ENCODE peak calls at places on chromosomes 16 and 17, in five cellular contexts. One of them, this sample, is unnamed.

GRCh38 chr17:16377804-16378400 is 3.0 kb upstream of the UBB start:
- DNase-seq in aorta: no peak
- DNase-seq in GDM1: no peak
- DNase-seq in SW 1271: no peak
- DNase-seq in stimulated activated CD4-positive, alpha-beta T cell treated with anti-CD3 and anti-CD28 coated beads, Interleukin-4, amount 100 ng/mL, for 4 hours: no peak
- DNase-seq in this sample: no peak

GRCh38 chr16:27514806-27515205 is 34.9 kb downstream of the GTF3C1 start:
- DNase-seq in aorta: no peak
- DNase-seq in GDM1: no peak
- DNase-seq in SW 1271: no peak
- DNase-seq in stimulated activated CD4-positive, alpha-beta T cell treated with anti-CD3 and anti-CD28 coated beads, Interleukin-4, amount 100 ng/mL, for 4 hours: no peak
- DNase-seq in this sample: no peak

GRCh38 chr16:85782476-85782875 is 16.9 kb downstream of the EMC8 start:
- DNase-seq in aorta: no peak
- DNase-seq in GDM1: no peak
- DNase-seq in SW 1271: no peak
- DNase-seq in stimulated activated CD4-positive, alpha-beta T cell treated with anti-CD3 and anti-CD28 coated beads, Interleukin-4, amount 100 ng/mL, for 4 hours: no peak
- DNase-seq in this sample: no peak

GRCh38 chr17:39950871-39951348 is 11.9 kb upstream of the GSDMA start:
- DNase-seq in aorta: no peak
- DNase-seq in GDM1: no peak
- DNase-seq in SW 1271: no peak
- DNase-seq in stimulated activated CD4-positive, alpha-beta T cell treated with anti-CD3 and anti-CD28 coated beads, Interleukin-4, amount 100 ng/mL, for 4 hours: no peak
- DNase-seq in this sample: no peak

GRCh38 chr17:10683853-10684252 is 13.5 kb downstream of the SCO1 start:
- DNase-seq in aorta: no peak
- DNase-seq in GDM1: no peak
- DNase-seq in SW 1271: no peak
- DNase-seq in stimulated activated CD4-positive, alpha-beta T cell treated with anti-CD3 and anti-CD28 coated beads, Interleukin-4, amount 100 ng/mL, for 4 hours: no peak
- DNase-seq in this sample: no peak

GRCh38 chr16:1046271-1046955 is 26.1 kb upstream of the SSTR5 start:
- DNase-seq in aorta: no peak
- DNase-seq in GDM1: no peak
- DNase-seq in SW 1271: no peak
- DNase-seq in stimulated activated CD4-positive, alpha-beta T cell treated with anti-CD3 and anti-CD28 coated beads, Interleukin-4, amount 100 ng/mL, for 4 hours: no peak
- DNase-seq in this sample: no peak

GRCh38 chr16:85061566-85061965 is 34.0 kb downstream of the KIAA0513 start:
- DNase-seq in aorta: peak; percentile 84
- DNase-seq in GDM1: no peak
- DNase-seq in SW 1271: no peak
- DNase-seq in stimulated activated CD4-positive, alpha-beta T cell treated with anti-CD3 and anti-CD28 coated beads, Interleukin-4, amount 100 ng/mL, for 4 hours: no peak
- DNase-seq in this sample: peak; percentile 85

GRCh38 chr17:64159051-64159590 is 29.2 kb upstream of the ERN1 start:
- DNase-seq in aorta: no peak
- DNase-seq in GDM1: no peak
- DNase-seq in SW 1271: no peak
- DNase-seq in stimulated activated CD4-positive, alpha-beta T cell treated with anti-CD3 and anti-CD28 coated beads, Interleukin-4, amount 100 ng/mL, for 4 hours: no peak
- DNase-seq in this sample: no peak

GRCh38 chr16:9090101-9090959 is 1.1 kb upstream of the HAPSTR1 start:
- DNase-seq in aorta: peak; percentile 64
- DNase-seq in GDM1: no peak
- DNase-seq in SW 1271: no peak
- DNase-seq in stimulated activated CD4-positive, alpha-beta T cell treated with anti-CD3 and anti-CD28 coated beads, Interleukin-4, amount 100 ng/mL, for 4 hours: peak; percentile 46
- DNase-seq in this sample: peak; percentile 66

GRCh38 chr17:40027614-40028012 is 12.4 kb downstream of the CSF3 start:
- DNase-seq in aorta: no peak
- DNase-seq in GDM1: no peak
- DNase-seq in SW 1271: no peak
- DNase-seq in stimulated activated CD4-positive, alpha-beta T cell treated with anti-CD3 and anti-CD28 coated beads, Interleukin-4, amount 100 ng/mL, for 4 hours: no peak
- DNase-seq in this sample: no peak

GRCh38 chr16:73253922-73254480 is 206.1 kb upstream of the ZFHX3 start:
- DNase-seq in aorta: no peak
- DNase-seq in GDM1: no peak
- DNase-seq in SW 1271: no peak
- DNase-seq in stimulated activated CD4-positive, alpha-beta T cell treated with anti-CD3 and anti-CD28 coated beads, Interleukin-4, amount 100 ng/mL, for 4 hours: no peak
- DNase-seq in this sample: no peak

GRCh38 chr17:73901661-73902415 is 257.6 kb upstream of the SDK2 start:
- DNase-seq in aorta: peak; percentile 70
- DNase-seq in GDM1: no peak
- DNase-seq in SW 1271: no peak
- DNase-seq in stimulated activated CD4-positive, alpha-beta T cell treated with anti-CD3 and anti-CD28 coated beads, Interleukin-4, amount 100 ng/mL, for 4 hours: peak; percentile 19
- DNase-seq in this sample: peak; percentile 76

GRCh38 chr16:3876695-3877094 is 3.8 kb downstream of the CREBBP start:
- DNase-seq in aorta: no peak
- DNase-seq in GDM1: no peak
- DNase-seq in SW 1271: no peak
- DNase-seq in stimulated activated CD4-positive, alpha-beta T cell treated with anti-CD3 and anti-CD28 coated beads, Interleukin-4, amount 100 ng/mL, for 4 hours: no peak
- DNase-seq in this sample: no peak

GRCh38 chr17:48776602-48777001 is 40.4 kb downstream of the TTLL6 start:
- DNase-seq in aorta: no peak
- DNase-seq in GDM1: no peak
- DNase-seq in SW 1271: no peak
- DNase-seq in stimulated activated CD4-positive, alpha-beta T cell treated with anti-CD3 and anti-CD28 coated beads, Interleukin-4, amount 100 ng/mL, for 4 hours: no peak
- DNase-seq in this sample: no peak

GRCh38 chr17:67606896-67607604 is 110.7 kb upstream of the NOL11 start:
- DNase-seq in aorta: no peak
- DNase-seq in GDM1: no peak
- DNase-seq in SW 1271: no peak
- DNase-seq in stimulated activated CD4-positive, alpha-beta T cell treated with anti-CD3 and anti-CD28 coated beads, Interleukin-4, amount 100 ng/mL, for 4 hours: no peak
- DNase-seq in this sample: no peak

GRCh38 chr17:35568561-35568960 is 7.9 kb upstream of the SLFN14 start:
- DNase-seq in aorta: no peak
- DNase-seq in GDM1: no peak
- DNase-seq in SW 1271: no peak
- DNase-seq in stimulated activated CD4-positive, alpha-beta T cell treated with anti-CD3 and anti-CD28 coated beads, Interleukin-4, amount 100 ng/mL, for 4 hours: peak; percentile 31
- DNase-seq in this sample: no peak

GRCh38 chr17:47742319-47743181 is 9.5 kb downstream of the TBX21 start:
- DNase-seq in aorta: no peak
- DNase-seq in GDM1: peak; percentile 24
- DNase-seq in SW 1271: no peak
- DNase-seq in stimulated activated CD4-positive, alpha-beta T cell treated with anti-CD3 and anti-CD28 coated beads, Interleukin-4, amount 100 ng/mL, for 4 hours: no peak
- DNase-seq in this sample: no peak

GRCh38 chr16:57817680-57818079 is 15.4 kb upstream of the KIFC3 start:
- DNase-seq in aorta: no peak
- DNase-seq in GDM1: no peak
- DNase-seq in SW 1271: no peak
- DNase-seq in stimulated activated CD4-positive, alpha-beta T cell treated with anti-CD3 and anti-CD28 coated beads, Interleukin-4, amount 100 ng/mL, for 4 hours: no peak
- DNase-seq in this sample: no peak

GRCh38 chr17:18377437-18378204 is at the start of gene EVPLL:
- DNase-seq in aorta: peak; percentile 53
- DNase-seq in GDM1: peak; percentile 36
- DNase-seq in SW 1271: no peak
- DNase-seq in stimulated activated CD4-positive, alpha-beta T cell treated with anti-CD3 and anti-CD28 coated beads, Interleukin-4, amount 100 ng/mL, for 4 hours: no peak
- DNase-seq in this sample: peak; percentile 92

GRCh38 chr17:80035937-80036714 is at the start of gene CCDC40:
- DNase-seq in aorta: peak; percentile 93
- DNase-seq in GDM1: peak; percentile 23
- DNase-seq in SW 1271: peak; percentile 27
- DNase-seq in stimulated activated CD4-positive, alpha-beta T cell treated with anti-CD3 and anti-CD28 coated beads, Interleukin-4, amount 100 ng/mL, for 4 hours: peak; percentile 64
- DNase-seq in this sample: peak; percentile 92

GRCh38 chr16:894136-894535 is 76.6 kb downstream of the LMF1 start:
- DNase-seq in aorta: no peak
- DNase-seq in GDM1: no peak
- DNase-seq in SW 1271: no peak
- DNase-seq in stimulated activated CD4-positive, alpha-beta T cell treated with anti-CD3 and anti-CD28 coated beads, Interleukin-4, amount 100 ng/mL, for 4 hours: no peak
- DNase-seq in this sample: no peak

GRCh38 chr16:58628845-58629680 is 563 bp downstream of the CNOT1 start:
- DNase-seq in aorta: peak; percentile 72
- DNase-seq in GDM1: no peak
- DNase-seq in SW 1271: no peak
- DNase-seq in stimulated activated CD4-positive, alpha-beta T cell treated with anti-CD3 and anti-CD28 coated beads, Interleukin-4, amount 100 ng/mL, for 4 hours: peak; percentile 35
- DNase-seq in this sample: peak; percentile 79

GRCh38 chr16:66588981-66589713 is 9.9 kb downstream of the CMTM2 start:
- DNase-seq in aorta: peak; percentile 80
- DNase-seq in GDM1: peak; percentile 25
- DNase-seq in SW 1271: no peak
- DNase-seq in stimulated activated CD4-positive, alpha-beta T cell treated with anti-CD3 and anti-CD28 coated beads, Interleukin-4, amount 100 ng/mL, for 4 hours: no peak
- DNase-seq in this sample: peak; percentile 77

GRCh38 chr17:68089881-68090280 is 54.3 kb downstream of the KPNA2 start:
- DNase-seq in aorta: peak; percentile 64
- DNase-seq in GDM1: peak; percentile 14
- DNase-seq in SW 1271: no peak
- DNase-seq in stimulated activated CD4-positive, alpha-beta T cell treated with anti-CD3 and anti-CD28 coated beads, Interleukin-4, amount 100 ng/mL, for 4 hours: no peak
- DNase-seq in this sample: peak; percentile 65

GRCh38 chr17:1709971-1710806 is at the start of gene TLCD2:
- DNase-seq in aorta: peak; percentile 85
- DNase-seq in GDM1: no peak
- DNase-seq in SW 1271: no peak
- DNase-seq in stimulated activated CD4-positive, alpha-beta T cell treated with anti-CD3 and anti-CD28 coated beads, Interleukin-4, amount 100 ng/mL, for 4 hours: no peak
- DNase-seq in this sample: peak; percentile 84

GRCh38 chr17:62705116-62705515 is 77.6 kb downstream of the MRC2 start:
- DNase-seq in aorta: no peak
- DNase-seq in GDM1: no peak
- DNase-seq in SW 1271: no peak
- DNase-seq in stimulated activated CD4-positive, alpha-beta T cell treated with anti-CD3 and anti-CD28 coated beads, Interleukin-4, amount 100 ng/mL, for 4 hours: no peak
- DNase-seq in this sample: no peak

GRCh38 chr16:11363927-11364258 is 18.6 kb downstream of the RMI2 start:
- DNase-seq in aorta: no peak
- DNase-seq in GDM1: no peak
- DNase-seq in SW 1271: no peak
- DNase-seq in stimulated activated CD4-positive, alpha-beta T cell treated with anti-CD3 and anti-CD28 coated beads, Interleukin-4, amount 100 ng/mL, for 4 hours: no peak
- DNase-seq in this sample: no peak

GRCh38 chr17:77178050-77178449 is 37.3 kb downstream of the SEC14L1 start:
- DNase-seq in aorta: no peak
- DNase-seq in GDM1: no peak
- DNase-seq in SW 1271: no peak
- DNase-seq in stimulated activated CD4-positive, alpha-beta T cell treated with anti-CD3 and anti-CD28 coated beads, Interleukin-4, amount 100 ng/mL, for 4 hours: no peak
- DNase-seq in this sample: no peak

GRCh38 chr17:79216826-79217225 is 142.2 kb downstream of the ENGASE start:
- DNase-seq in aorta: no peak
- DNase-seq in GDM1: no peak
- DNase-seq in SW 1271: no peak
- DNase-seq in stimulated activated CD4-positive, alpha-beta T cell treated with anti-CD3 and anti-CD28 coated beads, Interleukin-4, amount 100 ng/mL, for 4 hours: no peak
- DNase-seq in this sample: no peak

GRCh38 chr16:75087040-75087979 is 29.3 kb downstream of the LDHD start:
- DNase-seq in aorta: no peak
- DNase-seq in GDM1: peak; percentile 34
- DNase-seq in SW 1271: no peak
- DNase-seq in stimulated activated CD4-positive, alpha-beta T cell treated with anti-CD3 and anti-CD28 coated beads, Interleukin-4, amount 100 ng/mL, for 4 hours: no peak
- DNase-seq in this sample: no peak

GRCh38 chr17:3667366-3668278 is 756 bp downstream of the TAX1BP3 start:
- DNase-seq in aorta: peak; percentile 93
- DNase-seq in GDM1: no peak
- DNase-seq in SW 1271: peak; percentile 63
- DNase-seq in stimulated activated CD4-positive, alpha-beta T cell treated with anti-CD3 and anti-CD28 coated beads, Interleukin-4, amount 100 ng/mL, for 4 hours: no peak
- DNase-seq in this sample: peak; percentile 92

GRCh38 chr17:50677851-50678375 is 29.8 kb downstream of the ANKRD40 start:
- DNase-seq in aorta: peak; percentile 28
- DNase-seq in GDM1: no peak
- DNase-seq in SW 1271: no peak
- DNase-seq in stimulated activated CD4-positive, alpha-beta T cell treated with anti-CD3 and anti-CD28 coated beads, Interleukin-4, amount 100 ng/mL, for 4 hours: no peak
- DNase-seq in this sample: no peak

GRCh38 chr16:56277040-56277439 is 85.8 kb downstream of the GNAO1 start:
- DNase-seq in aorta: no peak
- DNase-seq in GDM1: no peak
- DNase-seq in SW 1271: no peak
- DNase-seq in stimulated activated CD4-positive, alpha-beta T cell treated with anti-CD3 and anti-CD28 coated beads, Interleukin-4, amount 100 ng/mL, for 4 hours: no peak
- DNase-seq in this sample: no peak

GRCh38 chr17:82841921-82842596 is 2.2 kb upstream of the ZNF750 start:
- DNase-seq in aorta: no peak
- DNase-seq in GDM1: no peak
- DNase-seq in SW 1271: no peak
- DNase-seq in stimulated activated CD4-positive, alpha-beta T cell treated with anti-CD3 and anti-CD28 coated beads, Interleukin-4, amount 100 ng/mL, for 4 hours: no peak
- DNase-seq in this sample: no peak

GRCh38 chr17:2844386-2844785 is 48.1 kb downstream of the RAP1GAP2 start:
- DNase-seq in aorta: no peak
- DNase-seq in GDM1: no peak
- DNase-seq in SW 1271: no peak
- DNase-seq in stimulated activated CD4-positive, alpha-beta T cell treated with anti-CD3 and anti-CD28 coated beads, Interleukin-4, amount 100 ng/mL, for 4 hours: no peak
- DNase-seq in this sample: no peak

GRCh38 chr17:81494984-81495383 is 17.6 kb downstream of the ACTG1 start:
- DNase-seq in aorta: no peak
- DNase-seq in GDM1: no peak
- DNase-seq in SW 1271: no peak
- DNase-seq in stimulated activated CD4-positive, alpha-beta T cell treated with anti-CD3 and anti-CD28 coated beads, Interleukin-4, amount 100 ng/mL, for 4 hours: no peak
- DNase-seq in this sample: no peak

GRCh38 chr16:15985144-15985543 is 35.7 kb downstream of the ABCC1 start:
- DNase-seq in aorta: no peak
- DNase-seq in GDM1: no peak
- DNase-seq in SW 1271: no peak
- DNase-seq in stimulated activated CD4-positive, alpha-beta T cell treated with anti-CD3 and anti-CD28 coated beads, Interleukin-4, amount 100 ng/mL, for 4 hours: no peak
- DNase-seq in this sample: no peak

GRCh38 chr17:11182430-11182829 is 58.6 kb upstream of the SHISA6 start:
- DNase-seq in aorta: no peak
- DNase-seq in GDM1: no peak
- DNase-seq in SW 1271: no peak
- DNase-seq in stimulated activated CD4-positive, alpha-beta T cell treated with anti-CD3 and anti-CD28 coated beads, Interleukin-4, amount 100 ng/mL, for 4 hours: no peak
- DNase-seq in this sample: no peak

GRCh38 chr16:66318505-66318904 is 48.0 kb upstream of the CDH5 start:
- DNase-seq in aorta: no peak
- DNase-seq in GDM1: no peak
- DNase-seq in SW 1271: no peak
- DNase-seq in stimulated activated CD4-positive, alpha-beta T cell treated with anti-CD3 and anti-CD28 coated beads, Interleukin-4, amount 100 ng/mL, for 4 hours: no peak
- DNase-seq in this sample: no peak

This sample was measured in lower lobe of right lung.